ENCODE peak calls at places on chromosomes 2 and 18, in nine cellular contexts. One of them, this sample, is unnamed.

GRCh38 chr2:198127627-198128026 is 323.2 kb downstream of the PLCL1 start:
- DNase-seq in sigmoid colon: no peak
- DNase-seq in activated T-cell treated with anti-CD3 and anti-CD28 coated beads for 1 hour: peak
- DNase-seq in epithelial cell of proximal tubule: peak
- DNase-seq in pons: peak
- DNase-seq in adrenal gland: peak
- DNase-seq in small intestine: peak
- DNase-seq in GM18507: peak
- DNase-seq in MCF 10A: peak
- DNase-seq in this sample: no peak

GRCh38 chr2:144583741-144584453 is 64.0 kb upstream of the ZEB2 start:
- DNase-seq in GM18507: no peak
- DNase-seq in epithelial cell of proximal tubule: peak
- DNase-seq in small intestine: no peak
- DNase-seq in activated T-cell treated with anti-CD3 and anti-CD28 coated beads for 1 hour: no peak
- DNase-seq in adrenal gland: no peak
- DNase-seq in MCF 10A: peak
- DNase-seq in sigmoid colon: no peak
- DNase-seq in pons: no peak
- DNase-seq in this sample: no peak

GRCh38 chr18:59021500-59021899 is 118.2 kb upstream of the SEC11C start:
- DNase-seq in pons: no peak
- DNase-seq in GM18507: no peak
- DNase-seq in activated T-cell treated with anti-CD3 and anti-CD28 coated beads for 1 hour: no peak
- DNase-seq in adrenal gland: no peak
- DNase-seq in sigmoid colon: no peak
- DNase-seq in small intestine: peak
- DNase-seq in MCF 10A: no peak
- DNase-seq in epithelial cell of proximal tubule: no peak
- DNase-seq in this sample: no peak

GRCh38 chr2:23673830-23674679 is 252.9 kb downstream of the ATAD2B start:
- DNase-seq in MCF 10A: peak
- DNase-seq in activated T-cell treated with anti-CD3 and anti-CD28 coated beads for 1 hour: no peak
- DNase-seq in sigmoid colon: no peak
- DNase-seq in small intestine: no peak
- DNase-seq in epithelial cell of proximal tubule: no peak
- DNase-seq in pons: no peak
- DNase-seq in GM18507: no peak
- DNase-seq in adrenal gland: no peak
- DNase-seq in this sample: no peak

GRCh38 chr2:178530625-178531142 is 50.4 kb downstream of the PLEKHA3 start:
- DNase-seq in activated T-cell treated with anti-CD3 and anti-CD28 coated beads for 1 hour: no peak
- DNase-seq in sigmoid colon: no peak
- DNase-seq in adrenal gland: no peak
- DNase-seq in pons: no peak
- DNase-seq in small intestine: no peak
- DNase-seq in MCF 10A: peak
- DNase-seq in epithelial cell of proximal tubule: no peak
- DNase-seq in GM18507: peak
- DNase-seq in this sample: no peak

GRCh38 chr2:140011287-140011686 is 1231.1 kb upstream of the NXPH2 start:
- DNase-seq in MCF 10A: no peak
- DNase-seq in pons: no peak
- DNase-seq in small intestine: no peak
- DNase-seq in activated T-cell treated with anti-CD3 and anti-CD28 coated beads for 1 hour: no peak
- DNase-seq in sigmoid colon: no peak
- DNase-seq in GM18507: no peak
- DNase-seq in epithelial cell of proximal tubule: no peak
- DNase-seq in adrenal gland: no peak
- DNase-seq in this sample: no peak

GRCh38 chr2:160869411-160869810 is 290.8 kb upstream of the TANK start:
- DNase-seq in small intestine: no peak
- DNase-seq in pons: no peak
- DNase-seq in sigmoid colon: no peak
- DNase-seq in adrenal gland: no peak
- DNase-seq in GM18507: no peak
- DNase-seq in MCF 10A: peak
- DNase-seq in activated T-cell treated with anti-CD3 and anti-CD28 coated beads for 1 hour: no peak
- DNase-seq in epithelial cell of proximal tubule: peak
- DNase-seq in this sample: no peak

GRCh38 chr2:69985684-69986083 is 24.3 kb upstream of the ASPRV1 start:
- DNase-seq in adrenal gland: peak
- DNase-seq in activated T-cell treated with anti-CD3 and anti-CD28 coated beads for 1 hour: no peak
- DNase-seq in sigmoid colon: no peak
- DNase-seq in GM18507: no peak
- DNase-seq in small intestine: no peak
- DNase-seq in pons: peak
- DNase-seq in MCF 10A: peak
- DNase-seq in epithelial cell of proximal tubule: no peak
- DNase-seq in this sample: peak

GRCh38 chr18:24446453-24446852 is 14.0 kb upstream of the HRH4 start:
- DNase-seq in adrenal gland: no peak
- DNase-seq in small intestine: no peak
- DNase-seq in MCF 10A: no peak
- DNase-seq in pons: no peak
- DNase-seq in sigmoid colon: no peak
- DNase-seq in epithelial cell of proximal tubule: no peak
- DNase-seq in activated T-cell treated with anti-CD3 and anti-CD28 coated beads for 1 hour: no peak
- DNase-seq in GM18507: no peak
- DNase-seq in this sample: no peak

GRCh38 chr2:230798769-230799399 is 65.9 kb upstream of the ITM2C start:
- DNase-seq in GM18507: peak
- DNase-seq in sigmoid colon: no peak
- DNase-seq in epithelial cell of proximal tubule: no peak
- DNase-seq in small intestine: peak
- DNase-seq in adrenal gland: peak
- DNase-seq in pons: peak
- DNase-seq in activated T-cell treated with anti-CD3 and anti-CD28 coated beads for 1 hour: no peak
- DNase-seq in MCF 10A: peak
- DNase-seq in this sample: no peak

GRCh38 chr2:29057006-29057405 is 17.3 kb downstream of the PCARE start:
- DNase-seq in sigmoid colon: peak
- DNase-seq in MCF 10A: no peak
- DNase-seq in small intestine: no peak
- DNase-seq in pons: no peak
- DNase-seq in activated T-cell treated with anti-CD3 and anti-CD28 coated beads for 1 hour: no peak
- DNase-seq in adrenal gland: no peak
- DNase-seq in GM18507: no peak
- DNase-seq in epithelial cell of proximal tubule: no peak
- DNase-seq in this sample: no peak

GRCh38 chr2:167132906-167133555 is 244.8 kb downstream of the XIRP2 start:
- DNase-seq in sigmoid colon: no peak
- DNase-seq in activated T-cell treated with anti-CD3 and anti-CD28 coated beads for 1 hour: no peak
- DNase-seq in MCF 10A: no peak
- DNase-seq in epithelial cell of proximal tubule: no peak
- DNase-seq in pons: no peak
- DNase-seq in small intestine: no peak
- DNase-seq in GM18507: no peak
- DNase-seq in adrenal gland: no peak
- DNase-seq in this sample: no peak

GRCh38 chr18:37249895-37250618 is 315.5 kb downstream of the CELF4 start:
- DNase-seq in pons: no peak
- DNase-seq in GM18507: no peak
- DNase-seq in small intestine: peak
- DNase-seq in epithelial cell of proximal tubule: no peak
- DNase-seq in sigmoid colon: no peak
- DNase-seq in adrenal gland: no peak
- DNase-seq in activated T-cell treated with anti-CD3 and anti-CD28 coated beads for 1 hour: no peak
- DNase-seq in MCF 10A: no peak
- DNase-seq in this sample: no peak